ENCODE peak calls at places on chromosomes 4 and X, in eight cellular contexts. One of them, this sample, is unnamed.

GRCh38 chr4:136484996-136485395 is 1047.3 kb downstream of the PCDH18 start:
- DNase-seq in AG10803: no peak
- DNase-seq in adrenal gland: no peak
- DNase-seq in vagina: no peak
- DNase-seq in stomach: no peak
- DNase-seq in HepG2: no peak
- DNase-seq in Caco-2: no peak
- DNase-seq in left ventricle myocardium inferior: no peak
- DNase-seq in this sample: no peak

GRCh38 chrX:44422631-44423030 is 79.2 kb upstream of the EFHC2 start:
- DNase-seq in AG10803: no peak
- DNase-seq in HepG2: no peak
- DNase-seq in Caco-2: no peak
- DNase-seq in left ventricle myocardium inferior: no peak
- DNase-seq in adrenal gland: no peak
- DNase-seq in vagina: no peak
- DNase-seq in stomach: no peak
- DNase-seq in this sample: no peak

GRCh38 chrX:123881330-123881729 is 21.5 kb downstream of the XIAP start:
- DNase-seq in AG10803: no peak
- DNase-seq in stomach: no peak
- DNase-seq in HepG2: no peak
- DNase-seq in Caco-2: no peak
- DNase-seq in vagina: no peak
- DNase-seq in adrenal gland: no peak
- DNase-seq in left ventricle myocardium inferior: no peak
- DNase-seq in this sample: no peak

GRCh38 chrX:13821740-13822139 is 4.8 kb upstream of the GPM6B start:
- DNase-seq in HepG2: no peak
- DNase-seq in adrenal gland: no peak
- DNase-seq in stomach: no peak
- DNase-seq in vagina: no peak
- DNase-seq in AG10803: no peak
- DNase-seq in left ventricle myocardium inferior: no peak
- DNase-seq in Caco-2: no peak
- DNase-seq in this sample: no peak

GRCh38 chr4:128354205-128354821 is 66.7 kb upstream of the PGRMC2 start:
- DNase-seq in stomach: peak
- DNase-seq in adrenal gland: peak
- DNase-seq in HepG2: peak
- DNase-seq in left ventricle myocardium inferior: no peak
- DNase-seq in vagina: no peak
- DNase-seq in Caco-2: no peak
- DNase-seq in AG10803: peak
- DNase-seq in this sample: peak

GRCh38 chrX:14398725-14399124 is 130.6 kb upstream of the GLRA2 start:
- DNase-seq in stomach: no peak
- DNase-seq in Caco-2: peak
- DNase-seq in left ventricle myocardium inferior: no peak
- DNase-seq in adrenal gland: peak
- DNase-seq in vagina: no peak
- DNase-seq in AG10803: peak
- DNase-seq in HepG2: no peak
- DNase-seq in this sample: peak

GRCh38 chrX:139877710-139878414 is 55.0 kb downstream of the ATP11C start:
- DNase-seq in left ventricle myocardium inferior: no peak
- DNase-seq in vagina: no peak
- DNase-seq in HepG2: no peak
- DNase-seq in Caco-2: no peak
- DNase-seq in AG10803: no peak
- DNase-seq in adrenal gland: no peak
- DNase-seq in stomach: no peak
- DNase-seq in this sample: no peak

GRCh38 chrX:47540754-47541538 is 20.1 kb upstream of the ARAF start:
- DNase-seq in left ventricle myocardium inferior: peak
- DNase-seq in vagina: no peak
- DNase-seq in adrenal gland: peak
- DNase-seq in stomach: peak
- DNase-seq in AG10803: peak
- DNase-seq in HepG2: peak
- DNase-seq in Caco-2: peak
- DNase-seq in this sample: peak

GRCh38 chrX:132146456-132146855 is 18.6 kb upstream of the FRMD7 start:
- DNase-seq in stomach: no peak
- DNase-seq in Caco-2: no peak
- DNase-seq in left ventricle myocardium inferior: no peak
- DNase-seq in AG10803: no peak
- DNase-seq in HepG2: peak
- DNase-seq in vagina: no peak
- DNase-seq in adrenal gland: no peak
- DNase-seq in this sample: no peak

GRCh38 chr4:4625488-4625887 is 83.6 kb upstream of the STX18 start:
- DNase-seq in AG10803: peak
- DNase-seq in HepG2: no peak
- DNase-seq in left ventricle myocardium inferior: no peak
- DNase-seq in adrenal gland: no peak
- DNase-seq in vagina: no peak
- DNase-seq in Caco-2: peak
- DNase-seq in stomach: no peak
- DNase-seq in this sample: no peak

GRCh38 chr4:168475745-168476144 is 4.5 kb downstream of the DDX60L start:
- DNase-seq in stomach: no peak
- DNase-seq in vagina: no peak
- DNase-seq in Caco-2: no peak
- DNase-seq in left ventricle myocardium inferior: no peak
- DNase-seq in adrenal gland: no peak
- DNase-seq in AG10803: no peak
- DNase-seq in HepG2: no peak
- DNase-seq in this sample: no peak

GRCh38 chr4:151049430-151049884 is 34.4 kb upstream of the LRBA start:
- DNase-seq in vagina: no peak
- DNase-seq in Caco-2: no peak
- DNase-seq in AG10803: no peak
- DNase-seq in left ventricle myocardium inferior: no peak
- DNase-seq in HepG2: no peak
- DNase-seq in adrenal gland: no peak
- DNase-seq in stomach: no peak
- DNase-seq in this sample: no peak

GRCh38 chr4:176726803-176727202 is 65.9 kb downstream of the VEGFC start:
- DNase-seq in Caco-2: no peak
- DNase-seq in AG10803: no peak
- DNase-seq in left ventricle myocardium inferior: no peak
- DNase-seq in vagina: no peak
- DNase-seq in HepG2: no peak
- DNase-seq in adrenal gland: no peak
- DNase-seq in stomach: no peak
- DNase-seq in this sample: no peak

GRCh38 chr4:136750898-136751297 is 781.4 kb downstream of the PCDH18 start:
- DNase-seq in left ventricle myocardium inferior: no peak
- DNase-seq in AG10803: no peak
- DNase-seq in vagina: no peak
- DNase-seq in HepG2: peak
- DNase-seq in Caco-2: no peak
- DNase-seq in adrenal gland: no peak
- DNase-seq in stomach: no peak
- DNase-seq in this sample: no peak

GRCh38 chrX:373641-374471 is 12.9 kb downstream of the PPP2R3B start:
- DNase-seq in Caco-2: peak
- DNase-seq in adrenal gland: no peak
- DNase-seq in HepG2: peak
- DNase-seq in left ventricle myocardium inferior: peak
- DNase-seq in vagina: no peak
- DNase-seq in AG10803: peak
- DNase-seq in stomach: no peak
- DNase-seq in this sample: no peak

GRCh38 chrX:108028854-108029253 is 16.0 kb upstream of the VSIG1 start:
- DNase-seq in left ventricle myocardium inferior: no peak
- DNase-seq in adrenal gland: no peak
- DNase-seq in AG10803: no peak
- DNase-seq in vagina: no peak
- DNase-seq in stomach: no peak
- DNase-seq in Caco-2: no peak
- DNase-seq in HepG2: no peak
- DNase-seq in this sample: no peak

GRCh38 chrX:84064164-84064563 is 123.8 kb downstream of the RPS6KA6 start:
- DNase-seq in HepG2: no peak
- DNase-seq in AG10803: peak
- DNase-seq in left ventricle myocardium inferior: no peak
- DNase-seq in stomach: no peak
- DNase-seq in vagina: no peak
- DNase-seq in adrenal gland: no peak
- DNase-seq in Caco-2: no peak
- DNase-seq in this sample: no peak

GRCh38 chr4:14596904-14597303 is 405.4 kb upstream of the CPEB2 start:
- DNase-seq in HepG2: no peak
- DNase-seq in left ventricle myocardium inferior: no peak
- DNase-seq in vagina: no peak
- DNase-seq in Caco-2: no peak
- DNase-seq in adrenal gland: no peak
- DNase-seq in AG10803: no peak
- DNase-seq in stomach: no peak
- DNase-seq in this sample: no peak

GRCh38 chr4:150389896-150390530 is 191.9 kb upstream of the MAB21L2 start:
- DNase-seq in left ventricle myocardium inferior: no peak
- DNase-seq in adrenal gland: no peak
- DNase-seq in HepG2: no peak
- DNase-seq in Caco-2: no peak
- DNase-seq in AG10803: no peak
- DNase-seq in vagina: no peak
- DNase-seq in stomach: no peak
- DNase-seq in this sample: no peak

GRCh38 chr4:185504098-185505047 is 30.9 kb downstream of the PDLIM3 start:
- DNase-seq in Caco-2: peak
- DNase-seq in vagina: no peak
- DNase-seq in AG10803: no peak
- DNase-seq in left ventricle myocardium inferior: peak
- DNase-seq in HepG2: peak
- DNase-seq in adrenal gland: peak
- DNase-seq in stomach: peak
- DNase-seq in this sample: no peak

GRCh38 chr4:2958446-2958845 is 4.8 kb downstream of the NOP14 start:
- DNase-seq in left ventricle myocardium inferior: no peak
- DNase-seq in adrenal gland: no peak
- DNase-seq in AG10803: peak
- DNase-seq in vagina: no peak
- DNase-seq in Caco-2: no peak
- DNase-seq in stomach: no peak
- DNase-seq in HepG2: no peak
- DNase-seq in this sample: no peak

GRCh38 chrX:96684339-96685204 is at the start of gene DIAPH2:
- DNase-seq in HepG2: peak
- DNase-seq in AG10803: peak
- DNase-seq in Caco-2: peak
- DNase-seq in adrenal gland: peak
- DNase-seq in stomach: peak
- DNase-seq in vagina: no peak
- DNase-seq in left ventricle myocardium inferior: peak
- DNase-seq in this sample: peak

GRCh38 chrX:119791437-119792231 is at the start of gene RPL39:
- DNase-seq in AG10803: peak
- DNase-seq in Caco-2: peak
- DNase-seq in HepG2: peak
- DNase-seq in stomach: peak
- DNase-seq in adrenal gland: peak
- DNase-seq in left ventricle myocardium inferior: peak
- DNase-seq in vagina: no peak
- DNase-seq in this sample: peak

DNA sequence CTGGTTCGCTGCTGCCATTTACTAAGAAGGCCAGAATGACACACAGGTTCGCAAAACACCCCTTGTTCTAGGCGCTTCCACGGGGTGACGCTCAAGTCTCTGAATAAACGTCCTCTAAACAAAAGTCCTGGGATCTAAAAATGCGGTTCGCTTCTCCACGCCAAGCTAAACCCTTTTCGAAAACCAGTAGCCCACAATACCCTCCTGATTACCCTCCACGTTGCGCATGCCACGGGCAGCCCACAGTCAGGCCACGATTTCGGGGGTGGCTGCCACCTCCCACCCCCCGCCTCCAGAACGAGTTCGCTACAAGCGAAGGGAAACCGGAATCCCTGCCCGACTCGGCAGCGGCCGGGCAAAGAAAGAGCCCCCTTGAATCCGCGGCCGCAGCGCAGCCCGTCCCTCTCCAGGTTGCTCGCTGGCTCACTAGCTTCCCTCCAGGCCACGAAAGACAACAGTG is 423 bp downstream of the RPL39 start:
- DNase-seq in HepG2: peak
- DNase-seq in AG10803: peak
- DNase-seq in Caco-2: no peak
- DNase-seq in vagina: no peak
- DNase-seq in left ventricle myocardium inferior: no peak
- DNase-seq in stomach: no peak
- DNase-seq in adrenal gland: peak
- DNase-seq in this sample: no peak
- TF ChIP-seq CTCF in HepG2: peak
- TF ChIP-seq CTCF in AG10803: peak
- TF ChIP-seq CTCF in Caco-2: no peak
- TF ChIP-seq CTCF in vagina: no peak
- TF ChIP-seq CTCF in left ventricle myocardium inferior: no peak
- TF ChIP-seq CTCF in stomach: no peak
- TF ChIP-seq CTCF in adrenal gland: no peak
- TF ChIP-seq CTCF in this sample: no peak

GRCh38 chrX:49271341-49271740 is 1.7 kb downstream of the PPP1R3F start:
- DNase-seq in HepG2: no peak
- DNase-seq in left ventricle myocardium inferior: no peak
- DNase-seq in adrenal gland: no peak
- DNase-seq in AG10803: no peak
- DNase-seq in vagina: no peak
- DNase-seq in stomach: no peak
- DNase-seq in Caco-2: no peak
- DNase-seq in this sample: no peak
- H3K4me3 ChIP-seq in HepG2: no peak
- H3K4me3 ChIP-seq in left ventricle myocardium inferior: peak
- H3K4me3 ChIP-seq in adrenal gland: no peak
- H3K4me3 ChIP-seq in AG10803: no peak
- H3K4me3 ChIP-seq in vagina: peak
- H3K4me3 ChIP-seq in stomach: no peak
- H3K4me3 ChIP-seq in Caco-2: no peak
- H3K4me3 ChIP-seq in this sample: no peak

GRCh38 chr4:7429069-7429416 is 5.7 kb downstream of the PSAPL1 start:
- DNase-seq in left ventricle myocardium inferior: peak
- DNase-seq in vagina: no peak
- DNase-seq in adrenal gland: no peak
- DNase-seq in stomach: peak
- DNase-seq in Caco-2: peak
- DNase-seq in AG10803: no peak
- DNase-seq in HepG2: no peak
- DNase-seq in this sample: no peak
- TF ChIP-seq CTCF in left ventricle myocardium inferior: no peak
- TF ChIP-seq CTCF in vagina: no peak
- TF ChIP-seq CTCF in adrenal gland: no peak
- TF ChIP-seq CTCF in stomach: no peak
- TF ChIP-seq CTCF in Caco-2: no peak
- TF ChIP-seq CTCF in AG10803: no peak
- TF ChIP-seq CTCF in HepG2: no peak
- TF ChIP-seq CTCF in this sample: no peak

DNA sequence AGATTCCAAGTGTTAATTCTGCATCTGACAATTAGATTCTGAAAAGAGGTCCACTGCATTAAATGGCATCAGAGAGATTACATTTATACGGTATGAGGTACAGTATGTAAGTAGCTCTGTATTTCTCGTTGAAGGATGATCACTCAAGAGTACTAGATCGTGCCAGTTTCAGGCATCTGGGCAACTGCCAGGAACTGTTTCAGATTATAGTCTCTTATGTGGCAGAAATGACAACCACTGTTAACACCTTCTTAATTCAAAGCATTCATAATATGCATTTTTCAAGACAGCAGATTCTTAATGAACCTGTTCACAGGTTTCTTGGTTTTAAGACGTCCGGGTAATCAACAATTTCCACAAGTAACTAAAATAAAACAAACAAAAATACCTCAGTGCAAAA is 1.6 kb downstream of the ANKRD50 start:
- DNase-seq in left ventricle myocardium inferior: no peak
- DNase-seq in Caco-2: no peak
- DNase-seq in adrenal gland: no peak
- DNase-seq in stomach: peak
- DNase-seq in HepG2: no peak
- DNase-seq in vagina: no peak
- DNase-seq in AG10803: peak
- DNase-seq in this sample: no peak
- H3K4me3 ChIP-seq in left ventricle myocardium inferior: peak
- H3K4me3 ChIP-seq in Caco-2: peak
- H3K4me3 ChIP-seq in adrenal gland: no peak
- H3K4me3 ChIP-seq in stomach: peak
- H3K4me3 ChIP-seq in HepG2: peak
- H3K4me3 ChIP-seq in vagina: peak
- H3K4me3 ChIP-seq in AG10803: peak
- H3K4me3 ChIP-seq in this sample: peak

This sample was measured in PC-9.